ENCODE peak calls at places on chromosomes 6 and 20, in four cellular contexts. U is K562, T is GM12891, D is GM12878. J is an unnamed sample.
A peak's percentile ranks its signal among the peaks of the same experiment; 100 is the strongest.

GRCh38 chr6:143286280-143286795 is 164.2 kb downstream of the ADAT2 start:
- DNase-seq in T (no peak), D (no peak), U (no peak), J (no peak)

GRCh38 chr6:151081658-151082057 is 158.1 kb upstream of the AKAP12 start:
- DNase-seq in T (no peak), U (no peak), D (no peak), J (no peak)

GRCh38 chr20:51385941-51386530 is 156.5 kb downstream of the NFATC2 start:
- DNase-seq in U (peak; percentile 30), T (no peak), D (no peak), J (peak; percentile 34)

GRCh38 chr6:2939315-2940009 is 31.9 kb downstream of the SERPINB6 start:
- DNase-seq in D (no peak), U (no peak), T (no peak), J (no peak)

GRCh38 chr6:39610229-39610628 is 115.0 kb downstream of the KIF6 start:
- DNase-seq in D (no peak), T (no peak), U (no peak), J (no peak)

GRCh38 chr6:16472349-16473069 is 234.1 kb downstream of the GMPR start:
- DNase-seq in T (no peak), U (no peak), D (no peak), J (no peak)

GRCh38 chr6:9412951-9413559 is 977.7 kb upstream of the SLC35B3 start:
- DNase-seq in D (no peak), U (peak; percentile 17), T (peak; percentile 9), J (peak; percentile 43)

GRCh38 chr20:14434379-14435136 is 97.1 kb upstream of the FLRT3 start:
- DNase-seq in D (no peak), T (no peak), U (no peak), J (no peak)

GRCh38 chr6:17968876-17969275 is 18.6 kb downstream of the KIF13A start:
- DNase-seq in U (no peak), D (no peak), T (no peak), J (no peak)

GRCh38 chr20:35303735-35304431 is 11.7 kb upstream of the FAM83C start:
- DNase-seq in U (peak; percentile 91), D (peak; percentile 31), T (peak; percentile 74), J (peak; percentile 91)

GRCh38 chr20:31593221-31594001 is 11.7 kb upstream of the ID1 start:
- DNase-seq in U (peak; percentile 66), D (no peak), T (no peak), J (no peak)

GRCh38 chr6:6856538-6857523 is 250.9 kb upstream of the RREB1 start:
- DNase-seq in D (peak; percentile 71), T (no peak), U (no peak), J (peak; percentile 67)

GRCh38 chr20:24787071-24787470 is 162.0 kb upstream of the CST7 start:
- DNase-seq in U (no peak), D (no peak), T (no peak), J (no peak)

GRCh38 chr20:6707231-6707870 is 60.1 kb upstream of the BMP2 start:
- DNase-seq in D (no peak), T (no peak), U (no peak), J (peak; percentile 11)

GRCh38 chr6:143061597-143062385 is 1.1 kb downstream of the AIG1 start:
- DNase-seq in D (no peak), T (no peak), U (no peak), J (no peak)

GRCh38 chr6:109491207-109491938 is 8.4 kb upstream of the ZBTB24 start:
- DNase-seq in U (no peak), T (no peak), D (no peak), J (no peak)

GRCh38 chr20:34538671-34539123 is 19.8 kb upstream of the MAP1LC3A start:
- DNase-seq in T (peak; percentile 44), U (peak; percentile 84), D (no peak), J (peak; percentile 59)

GRCh38 chr20:54119744-54120143 is 49.4 kb upstream of the BCAS1 start:
- DNase-seq in D (no peak), T (no peak), U (no peak), J (no peak)

GRCh38 chr20:54122189-54122588 is 51.6 kb downstream of the CYP24A1 start:
- DNase-seq in U (no peak), D (no peak), T (no peak), J (no peak)

GRCh38 chr20:54122681-54123586 is 50.9 kb downstream of the CYP24A1 start:
- DNase-seq in U (no peak), T (no peak), D (no peak), J (no peak)

GRCh38 chr20:54126809-54127655 is 46.8 kb downstream of the CYP24A1 start:
- DNase-seq in U (no peak), T (no peak), D (no peak), J (no peak)

GRCh38 chr20:54123587-54124180 is 50.1 kb downstream of the CYP24A1 start:
- DNase-seq in T (no peak), D (no peak), U (no peak), J (no peak)
- TF ChIP-seq SPI1 in T (no peak), D (no peak), U (no peak), J (no peak)

GRCh38 chr20:4925842-4926530 is 75.3 kb downstream of the SLC23A2 start:
- DNase-seq in U (no peak), T (no peak), D (no peak), J (no peak)
- TF ChIP-seq SPI1 in U (no peak), T (no peak), D (no peak), J (no peak)

DNA sequence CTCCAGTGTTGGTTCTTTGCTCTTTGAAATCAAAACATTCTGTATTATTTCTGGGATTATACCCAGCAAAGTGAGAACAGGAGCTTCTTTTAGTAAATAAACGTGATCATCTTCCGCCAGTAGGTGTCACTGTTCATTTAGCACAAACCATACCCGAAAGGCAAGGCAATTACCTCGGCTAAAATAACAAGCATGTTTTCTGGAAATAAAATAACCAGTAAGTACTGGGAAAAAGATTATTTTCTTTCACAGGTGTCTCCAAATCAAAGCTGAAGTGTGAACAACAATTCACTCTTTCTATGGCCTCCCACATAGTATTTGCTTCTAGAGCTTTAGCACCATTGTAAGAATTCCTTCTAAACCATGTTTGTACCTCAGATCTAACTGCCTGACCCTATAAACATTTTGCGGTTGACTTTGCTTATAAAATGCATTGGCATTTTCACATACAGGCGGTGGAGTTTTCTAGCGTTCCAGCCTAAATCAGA is 144.6 kb upstream of the AGPAT4 start:
- DNase-seq in U (peak; percentile 64), D (no peak), T (peak; percentile 32), J (no peak)
- TF ChIP-seq SPI1 in U (no peak), D (no peak), T (no peak), J (no peak)

GRCh38 chr6:169451065-169451840 is 197.6 kb upstream of the THBS2 start:
- DNase-seq in T (no peak), U (no peak), D (no peak), J (no peak)

GRCh38 chr6:169453221-169453620 is 199.6 kb upstream of the THBS2 start:
- DNase-seq in D (no peak), T (no peak), U (no peak), J (no peak)

GRCh38 chr6:169454204-169454871 is 200.7 kb upstream of the THBS2 start:
- DNase-seq in U (peak; percentile 51), D (no peak), T (no peak), J (no peak)

GRCh38 chr6:169452117-169452868 is 198.6 kb upstream of the THBS2 start:
- DNase-seq in T (no peak), U (peak; percentile 71), D (no peak), J (no peak)

GRCh38 chr6:169452869-169453186 is 199.2 kb upstream of the THBS2 start:
- DNase-seq in T (no peak), D (no peak), U (no peak), J (no peak)
- TF ChIP-seq SPI1 in T (no peak), D (no peak), U (no peak), J (no peak)

GRCh38 chr20:5636841-5637240 is 113.4 kb upstream of the SHLD1 start:
- DNase-seq in T (no peak), D (no peak), U (no peak), J (no peak)

GRCh38 chr20:5643936-5644335 is 106.3 kb upstream of the SHLD1 start:
- DNase-seq in D (no peak), T (no peak), U (no peak), J (no peak)

GRCh38 chr20:5638023-5638422 is 112.2 kb upstream of the SHLD1 start:
- DNase-seq in D (no peak), U (no peak), T (no peak), J (no peak)

GRCh38 chr20:5642155-5642981 is 107.8 kb upstream of the SHLD1 start:
- DNase-seq in T (no peak), U (no peak), D (no peak), J (peak; percentile 82)
- TF ChIP-seq SPI1 in T (peak; percentile 65), U (no peak), D (peak; percentile 58), J (peak; percentile 52)

GRCh38 chr6:149763866-149764265 is 14.3 kb downstream of the PCMT1 start:
- DNase-seq in T (no peak), U (no peak), D (no peak), J (no peak)

GRCh38 chr6:149769676-149770075 is 20.1 kb downstream of the PCMT1 start:
- DNase-seq in D (no peak), T (no peak), U (no peak), J (no peak)

GRCh38 chr6:149761438-149761837 is 11.9 kb downstream of the PCMT1 start:
- DNase-seq in T (no peak), D (no peak), U (no peak), J (peak; percentile 42)

GRCh38 chr6:149771185-149771584 is 21.6 kb downstream of the PCMT1 start:
- DNase-seq in D (no peak), U (no peak), T (no peak), J (no peak)

DNA sequence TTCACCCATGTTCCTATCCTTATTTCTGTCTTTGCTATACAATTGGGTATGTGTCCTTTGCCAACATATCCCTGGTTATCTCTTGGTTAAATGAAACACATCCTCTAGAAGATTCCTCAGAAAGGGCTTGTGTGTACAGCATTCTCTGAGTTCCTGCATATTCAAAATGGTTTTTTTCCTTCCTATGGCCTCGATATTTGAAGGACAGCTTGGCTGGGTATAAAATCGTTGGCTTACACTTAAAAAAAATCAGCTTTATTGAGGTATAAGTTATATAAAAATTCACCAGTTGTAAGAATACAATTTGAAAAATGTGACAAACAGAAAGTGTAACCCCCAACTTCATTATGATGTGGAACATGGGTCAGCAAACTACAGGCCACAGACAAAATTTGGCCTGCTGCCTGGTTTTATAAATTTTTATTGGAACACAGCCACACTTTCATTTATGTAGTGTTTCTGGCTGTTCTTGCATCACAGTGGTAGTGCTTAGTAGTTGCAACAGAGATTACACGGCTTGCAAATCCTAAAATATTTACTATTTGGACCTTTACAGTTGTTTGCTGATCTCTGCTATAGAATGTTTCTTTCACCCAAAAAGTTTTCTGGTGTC is 16.7 kb downstream of the PCMT1 start:
- DNase-seq in T (no peak), D (no peak), U (no peak), J (no peak)
- TF ChIP-seq SPI1 in T (no peak), D (no peak), U (no peak), J (no peak)